ENCODE peak calls at places on chromosomes 5 and 9, in five cellular contexts. One of them, this sample, is unnamed. For H3K4me1, the result is how much of the 10 kb centered on the place peaks cover.

GRCh38 chr9:105449081-105449480 is 1.2 kb downstream of the FSD1L start:
- ATAC-seq in GM23338: no peak
- ATAC-seq in upper lobe of left lung: no peak
- ATAC-seq in HepG2: no peak
- ATAC-seq in K562: no peak
- ATAC-seq in this sample: no peak

GRCh38 chr9:92561374-92562329 is 25.9 kb upstream of the ECM2 start:
- ATAC-seq in GM23338: no peak
- ATAC-seq in upper lobe of left lung: no peak
- ATAC-seq in HepG2: no peak
- ATAC-seq in K562: no peak
- ATAC-seq in this sample: no peak

GRCh38 chr5:9545959-9546851 is at the start of gene SEMA5A:
- ATAC-seq in GM23338: peak
- ATAC-seq in upper lobe of left lung: peak
- ATAC-seq in HepG2: no peak
- ATAC-seq in K562: peak
- ATAC-seq in this sample: peak

GRCh38 chr9:123867971-123868370 is 62.0 kb downstream of the DENND1A start:
- ATAC-seq in GM23338: no peak
- ATAC-seq in upper lobe of left lung: no peak
- ATAC-seq in HepG2: no peak
- ATAC-seq in K562: peak
- ATAC-seq in this sample: no peak

GRCh38 chr5:5183933-5184332 is 43.8 kb downstream of the ADAMTS16 start:
- ATAC-seq in GM23338: no peak
- ATAC-seq in upper lobe of left lung: no peak
- ATAC-seq in HepG2: no peak
- ATAC-seq in K562: no peak
- ATAC-seq in this sample: no peak

GRCh38 chr9:107141967-107142366 is 141.1 kb upstream of the RAD23B start:
- ATAC-seq in GM23338: no peak
- ATAC-seq in upper lobe of left lung: no peak
- ATAC-seq in HepG2: no peak
- ATAC-seq in K562: no peak
- ATAC-seq in this sample: no peak

GRCh38 chr9:15293084-15293483 is 13.9 kb downstream of the TTC39B start:
- ATAC-seq in GM23338: no peak
- ATAC-seq in upper lobe of left lung: peak
- ATAC-seq in HepG2: no peak
- ATAC-seq in K562: no peak
- ATAC-seq in this sample: no peak

GRCh38 chr9:93468763-93469456 is 15.5 kb upstream of the FAM120AOS start:
- ATAC-seq in GM23338: peak
- ATAC-seq in upper lobe of left lung: peak
- ATAC-seq in HepG2: no peak
- ATAC-seq in K562: peak
- ATAC-seq in this sample: peak

GRCh38 chr9:96449522-96449843 is 486 bp upstream of the HABP4 start:
- ATAC-seq in GM23338: peak
- ATAC-seq in upper lobe of left lung: peak
- ATAC-seq in HepG2: no peak
- ATAC-seq in K562: peak
- ATAC-seq in this sample: peak

GRCh38 chr9:123997665-123998277 is 13.8 kb upstream of the LHX2 start:
- ATAC-seq in GM23338: peak
- ATAC-seq in upper lobe of left lung: peak
- ATAC-seq in HepG2: peak
- ATAC-seq in K562: peak
- ATAC-seq in this sample: peak

GRCh38 chr5:113205807-113206206 is 229.0 kb downstream of the TSSK1B start:
- ATAC-seq in GM23338: peak
- ATAC-seq in upper lobe of left lung: no peak
- ATAC-seq in HepG2: peak
- ATAC-seq in K562: no peak
- ATAC-seq in this sample: no peak

GRCh38 chr9:14251146-14252071 is 62.5 kb downstream of the NFIB start:
- ATAC-seq in GM23338: peak
- ATAC-seq in upper lobe of left lung: peak
- ATAC-seq in HepG2: peak
- ATAC-seq in K562: no peak
- ATAC-seq in this sample: peak

GRCh38 chr9:136213733-136214132 is 8.8 kb upstream of the LHX3 start:
- ATAC-seq in GM23338: no peak
- ATAC-seq in upper lobe of left lung: no peak
- ATAC-seq in HepG2: no peak
- ATAC-seq in K562: peak
- ATAC-seq in this sample: no peak

GRCh38 chr5:135027318-135027698 is 6.7 kb downstream of the PITX1 start:
- ATAC-seq in GM23338: peak
- ATAC-seq in upper lobe of left lung: no peak
- ATAC-seq in HepG2: no peak
- ATAC-seq in K562: peak
- ATAC-seq in this sample: no peak

GRCh38 chr5:135055385-135055784 is 21.4 kb upstream of the PITX1 start:
- ATAC-seq in GM23338: no peak
- ATAC-seq in upper lobe of left lung: no peak
- ATAC-seq in HepG2: no peak
- ATAC-seq in K562: no peak
- ATAC-seq in this sample: no peak

GRCh38 chr9:117744390-117744789 is 40.2 kb downstream of the TLR4 start:
- ATAC-seq in GM23338: no peak
- ATAC-seq in upper lobe of left lung: no peak
- ATAC-seq in HepG2: no peak
- ATAC-seq in K562: no peak
- ATAC-seq in this sample: no peak

GRCh38 chr9:69500925-69501324 is 171.2 kb downstream of the APBA1 start:
- ATAC-seq in GM23338: no peak
- ATAC-seq in upper lobe of left lung: no peak
- ATAC-seq in HepG2: no peak
- ATAC-seq in K562: no peak
- ATAC-seq in this sample: no peak

GRCh38 chr9:114849450-114849849 is 43.6 kb upstream of the TNFSF15 start:
- ATAC-seq in GM23338: no peak
- ATAC-seq in upper lobe of left lung: no peak
- ATAC-seq in HepG2: no peak
- ATAC-seq in K562: no peak
- ATAC-seq in this sample: no peak

GRCh38 chr9:28887188-28887884 is 1314.1 kb upstream of the C9orf72 start:
- ATAC-seq in GM23338: no peak
- ATAC-seq in upper lobe of left lung: no peak
- ATAC-seq in HepG2: no peak
- ATAC-seq in K562: no peak
- ATAC-seq in this sample: no peak

GRCh38 chr9:134365791-134366222 is 39.6 kb downstream of the RXRA start:
- ATAC-seq in GM23338: peak
- ATAC-seq in upper lobe of left lung: no peak
- ATAC-seq in HepG2: no peak
- ATAC-seq in K562: peak
- ATAC-seq in this sample: peak

GRCh38 chr5:55319481-55319880 is 11.7 kb downstream of the MTREX start:
- ATAC-seq in GM23338: no peak
- ATAC-seq in upper lobe of left lung: no peak
- ATAC-seq in HepG2: no peak
- ATAC-seq in K562: no peak
- ATAC-seq in this sample: no peak

GRCh38 chr5:101440173-101440572 is 537.1 kb upstream of the ST8SIA4 start:
- ATAC-seq in GM23338: no peak
- ATAC-seq in upper lobe of left lung: no peak
- ATAC-seq in HepG2: no peak
- ATAC-seq in K562: no peak
- ATAC-seq in this sample: no peak

GRCh38 chr5:173789031-173789920 is 98.9 kb upstream of the CPEB4 start:
- ATAC-seq in GM23338: no peak
- ATAC-seq in upper lobe of left lung: no peak
- ATAC-seq in HepG2: peak
- ATAC-seq in K562: no peak
- ATAC-seq in this sample: peak

GRCh38 chr9:69380811-69381210 is 55.8 kb downstream of the ENTREP1 start:
- ATAC-seq in GM23338: no peak
- ATAC-seq in upper lobe of left lung: no peak
- ATAC-seq in HepG2: no peak
- ATAC-seq in K562: no peak
- ATAC-seq in this sample: no peak

GRCh38 chr5:39131210-39132127 is 57.3 kb upstream of the RICTOR start:
- ATAC-seq in GM23338: no peak
- ATAC-seq in upper lobe of left lung: no peak
- ATAC-seq in HepG2: no peak
- ATAC-seq in K562: peak
- ATAC-seq in this sample: no peak

GRCh38 chr5:67156976-67157583 is 39.5 kb downstream of the CD180 start:
- ATAC-seq in GM23338: peak
- ATAC-seq in upper lobe of left lung: no peak
- ATAC-seq in HepG2: peak
- ATAC-seq in K562: peak
- ATAC-seq in this sample: no peak

GRCh38 chr5:159071382-159071781 is 28.3 kb downstream of the EBF1 start:
- ATAC-seq in GM23338: peak
- ATAC-seq in upper lobe of left lung: no peak
- ATAC-seq in HepG2: no peak
- ATAC-seq in K562: no peak
- ATAC-seq in this sample: no peak

GRCh38 chr5:151897017-151897552 is 27.6 kb downstream of the GLRA1 start:
- ATAC-seq in GM23338: no peak
- ATAC-seq in upper lobe of left lung: no peak
- ATAC-seq in HepG2: no peak
- ATAC-seq in K562: no peak
- ATAC-seq in this sample: no peak

GRCh38 chr5:82967072-82967471 is 110.1 kb downstream of the TMEM167A start:
- ATAC-seq in GM23338: peak
- ATAC-seq in upper lobe of left lung: no peak
- ATAC-seq in HepG2: no peak
- ATAC-seq in K562: no peak
- ATAC-seq in this sample: no peak

GRCh38 chr5:92775711-92776615 is 805.1 kb downstream of the NR2F1-AS1 start:
- ATAC-seq in GM23338: no peak
- ATAC-seq in upper lobe of left lung: no peak
- ATAC-seq in HepG2: no peak
- ATAC-seq in K562: no peak
- ATAC-seq in this sample: no peak

GRCh38 chr9:80131627-80132026 is 559.9 kb downstream of the TLE4 start:
- ATAC-seq in GM23338: no peak
- ATAC-seq in upper lobe of left lung: no peak
- ATAC-seq in HepG2: no peak
- ATAC-seq in K562: no peak
- ATAC-seq in this sample: no peak

GRCh38 chr9:129624947-129625346 is 1.0 kb upstream of the NTMT1 start:
- ATAC-seq in GM23338: peak
- ATAC-seq in upper lobe of left lung: no peak
- ATAC-seq in HepG2: peak
- ATAC-seq in K562: peak
- ATAC-seq in this sample: no peak

GRCh38 chr5:16192311-16192710 is 12.7 kb upstream of the MARCHF11 start:
- ATAC-seq in GM23338: no peak
- ATAC-seq in upper lobe of left lung: no peak
- ATAC-seq in HepG2: no peak
- ATAC-seq in K562: no peak
- ATAC-seq in this sample: no peak
- H3K4me1 ChIP-seq in GM23338: under half
- H3K4me1 ChIP-seq in upper lobe of left lung: under half
- H3K4me1 ChIP-seq in HepG2: under half
- H3K4me1 ChIP-seq in K562: under half
- H3K4me1 ChIP-seq in this sample: under half

GRCh38 chr9:137948642-137949041 is 71.1 kb downstream of the CACNA1B start:
- ATAC-seq in GM23338: no peak
- ATAC-seq in upper lobe of left lung: no peak
- ATAC-seq in HepG2: no peak
- ATAC-seq in K562: no peak
- ATAC-seq in this sample: no peak
- TF ChIP-seq CTCF in GM23338: no peak
- TF ChIP-seq CTCF in upper lobe of left lung: no peak
- TF ChIP-seq CTCF in HepG2: no peak
- TF ChIP-seq CTCF in K562: no peak
- TF ChIP-seq CTCF in this sample: no peak

GRCh38 chr5:132110195-132110594 is 36.6 kb downstream of the CSF2 start:
- ATAC-seq in GM23338: no peak
- ATAC-seq in upper lobe of left lung: no peak
- ATAC-seq in HepG2: peak
- ATAC-seq in K562: peak
- ATAC-seq in this sample: no peak

GRCh38 chr5:132110930-132111329 is 37.3 kb downstream of the CSF2 start:
- ATAC-seq in GM23338: no peak
- ATAC-seq in upper lobe of left lung: no peak
- ATAC-seq in HepG2: no peak
- ATAC-seq in K562: no peak
- ATAC-seq in this sample: no peak

GRCh38 chr5:132115375-132115774 is 41.8 kb downstream of the CSF2 start:
- ATAC-seq in GM23338: no peak
- ATAC-seq in upper lobe of left lung: no peak
- ATAC-seq in HepG2: no peak
- ATAC-seq in K562: peak
- ATAC-seq in this sample: no peak

GRCh38 chr5:132116072-132116471 is 42.5 kb downstream of the CSF2 start:
- ATAC-seq in GM23338: no peak
- ATAC-seq in upper lobe of left lung: no peak
- ATAC-seq in HepG2: no peak
- ATAC-seq in K562: no peak
- ATAC-seq in this sample: no peak

DNA sequence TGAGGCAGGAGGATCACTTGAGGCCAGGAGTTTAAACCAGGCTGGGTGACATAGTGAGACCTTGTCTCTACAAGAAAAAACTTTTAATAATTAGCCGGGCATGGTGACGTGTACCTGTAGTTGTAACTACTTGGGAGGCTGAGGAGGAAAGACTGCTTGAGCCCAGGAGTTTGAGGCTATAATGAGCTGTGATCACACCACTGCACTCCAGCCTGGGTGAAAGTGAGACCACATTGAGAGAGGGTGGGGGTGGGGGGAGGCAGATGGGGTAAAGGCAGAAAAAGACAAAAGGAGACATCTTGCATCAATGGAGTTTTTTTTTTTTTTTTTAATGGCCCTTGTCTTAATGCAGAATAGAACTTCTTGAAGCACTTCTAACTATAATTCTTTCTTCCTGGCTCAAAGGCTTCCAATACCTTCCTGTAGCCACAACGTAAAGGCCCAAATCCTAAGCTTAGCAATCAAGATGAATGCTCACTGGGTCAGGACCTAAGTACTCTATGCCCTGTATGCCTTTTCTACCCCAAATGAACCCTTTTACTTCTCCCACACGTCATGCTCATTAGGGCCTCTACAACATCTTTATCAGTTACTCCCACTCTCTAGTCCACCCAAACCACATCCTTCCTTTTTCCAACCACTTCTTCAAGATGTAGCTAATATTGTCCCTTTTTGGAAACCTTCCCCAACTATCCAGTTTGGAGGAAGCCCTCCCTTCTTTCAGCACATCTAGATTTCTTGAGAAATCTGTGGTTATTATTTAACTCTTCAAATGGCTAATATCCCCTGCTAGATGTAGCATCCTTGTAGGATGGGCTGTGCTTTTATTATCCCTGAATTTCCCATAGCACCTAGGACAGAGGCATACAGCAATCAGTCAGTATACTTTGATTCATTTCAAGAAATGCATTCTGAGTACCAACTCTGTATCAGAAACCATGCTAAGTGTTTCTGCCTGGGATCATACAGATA is 40.8 kb downstream of the CSF2 start:
- ATAC-seq in GM23338: no peak
- ATAC-seq in upper lobe of left lung: no peak
- ATAC-seq in HepG2: no peak
- ATAC-seq in K562: peak
- ATAC-seq in this sample: no peak
- TF ChIP-seq POLR2AphosphoS5 in GM23338: no peak
- TF ChIP-seq POLR2AphosphoS5 in upper lobe of left lung: no peak
- TF ChIP-seq POLR2AphosphoS5 in HepG2: no peak
- TF ChIP-seq POLR2AphosphoS5 in K562: no peak
- TF ChIP-seq POLR2AphosphoS5 in this sample: no peak

GRCh38 chr9:127114606-127115005 is 7.8 kb downstream of the ANGPTL2 start:
- ATAC-seq in GM23338: no peak
- ATAC-seq in upper lobe of left lung: no peak
- ATAC-seq in HepG2: no peak
- ATAC-seq in K562: no peak
- ATAC-seq in this sample: no peak
- H3K4me1 ChIP-seq in GM23338: under half
- H3K4me1 ChIP-seq in upper lobe of left lung: under half
- H3K4me1 ChIP-seq in HepG2: under half
- H3K4me1 ChIP-seq in K562: under half
- H3K4me1 ChIP-seq in this sample: under half